ENCODE peak calls at places on chromosome 20, in four cellular contexts. E is substantia nigra; T is CD4-positive, alpha-beta T cell; Z is Right ventricle myocardium superior. I is an unnamed sample.

GRCh38 chr20:10578607-10579006 is 95.2 kb downstream of the JAG1 start:
- DNase-seq in T (no peak), E (no peak), Z (no peak), I (no peak)

GRCh38 chr20:8218861-8219260 is 86.8 kb downstream of the PLCB1 start:
- DNase-seq in E (no peak), Z (no peak), T (no peak), I (no peak)

GRCh38 chr20:45229264-45230056 is 8.3 kb downstream of the SEMG2 start:
- DNase-seq in Z (peak), E (no peak), T (peak), I (no peak)

GRCh38 chr20:6976096-6976495 is 208.6 kb downstream of the BMP2 start:
- DNase-seq in T (no peak), E (no peak), Z (no peak), I (no peak)

GRCh38 chr20:32358883-32359632 is 927 bp downstream of the ASXL1 start:
- DNase-seq in Z (peak), E (no peak), T (peak), I (peak)

GRCh38 chr20:50663095-50663821 is 28.1 kb downstream of the RIPOR3 start:
- DNase-seq in T (no peak), E (no peak), Z (no peak), I (peak)

GRCh38 chr20:43459022-43459942 is 1.6 kb downstream of the SRSF6 start:
- DNase-seq in T (no peak), Z (no peak), E (no peak), I (no peak)

GRCh38 chr20:49450281-49450707 is 32.2 kb downstream of the KCNB1 start:
- DNase-seq in E (no peak), T (no peak), Z (no peak), I (no peak)

GRCh38 chr20:50879649-50880550 is 51.3 kb downstream of the ADNP start:
- DNase-seq in E (no peak), T (no peak), Z (no peak), I (no peak)

GRCh38 chr20:63942250-63943006 is 13.8 kb downstream of the UCKL1 start:
- DNase-seq in T (peak), Z (peak), E (no peak), I (peak)

GRCh38 chr20:745683-746301 is 22.5 kb downstream of the SLC52A3 start:
- DNase-seq in E (no peak), T (no peak), Z (no peak), I (no peak)

GRCh38 chr20:57428611-57429496 is 37.7 kb downstream of the RBM38 start:
- DNase-seq in E (peak), Z (peak), T (no peak), I (peak)